ENCODE peak calls at places on chromosome 13, in five cellular contexts. V is IMR-90, O is mesendoderm, J is neuronal stem cell, C is mesenchymal stem cell. Z is an unnamed sample.

GRCh38 chr13:51907040-51907732 is 45.4 kb downstream of the CCDC70 start:
- DNase-seq in V (no peak), O (no peak), J (no peak), C (no peak), Z (no peak)

GRCh38 chr13:40776232-40776631 is 5.2 kb upstream of the MRPS31 start:
- DNase-seq in V (no peak), O (no peak), J (no peak), C (no peak), Z (no peak)

GRCh38 chr13:36355632-36356031 is 9.4 kb upstream of the SPART start:
- DNase-seq in V (no peak), O (no peak), J (no peak), C (no peak), Z (no peak)

GRCh38 chr13:102774596-102775375 is 1.2 kb upstream of the TEX30 start:
- DNase-seq in V (no peak), O (peak), J (no peak), C (no peak), Z (no peak)

GRCh38 chr13:71879129-71879535 is 12.1 kb upstream of the DACH1 start:
- DNase-seq in V (peak), O (peak), J (peak), C (peak), Z (peak)

GRCh38 chr13:71260246-71260645 is 606.8 kb downstream of the DACH1 start:
- DNase-seq in V (no peak), O (no peak), J (no peak), C (peak), Z (no peak)

GRCh38 chr13:64276232-64276631 is 2860.6 kb upstream of the PCDH20 start:
- DNase-seq in V (no peak), O (no peak), J (no peak), C (no peak), Z (no peak)

GRCh38 chr13:77213644-77214043 is 113.2 kb downstream of the MYCBP2 start:
- DNase-seq in V (peak), O (no peak), J (no peak), C (peak), Z (peak)

GRCh38 chr13:51066091-51066831 is 44.8 kb downstream of the C13orf42 start:
- DNase-seq in V (peak), O (no peak), J (no peak), C (peak), Z (no peak)

GRCh38 chr13:113090415-113090770 is 15.2 kb upstream of the F7 start:
- DNase-seq in V (no peak), O (peak), J (no peak), C (no peak), Z (no peak)
- H2BK5ac ChIP-seq in V (no peak), O (no peak), J (no peak), C (no peak), Z (no peak)

GRCh38 chr13:113049981-113050380 is 55.6 kb upstream of the F7 start:
- DNase-seq in V (no peak), O (no peak), J (no peak), C (no peak), Z (no peak)
- H2AK5ac ChIP-seq in V (no peak), O (no peak), J (no peak), C (no peak), Z (no peak)

GRCh38 chr13:19680751-19681150 is 47.3 kb downstream of the MPHOSPH8 start:
- DNase-seq in V (peak), O (no peak), J (no peak), C (peak), Z (no peak)
- H2BK5ac ChIP-seq in V (peak), O (no peak), J (no peak), C (no peak), Z (no peak)

DNA sequence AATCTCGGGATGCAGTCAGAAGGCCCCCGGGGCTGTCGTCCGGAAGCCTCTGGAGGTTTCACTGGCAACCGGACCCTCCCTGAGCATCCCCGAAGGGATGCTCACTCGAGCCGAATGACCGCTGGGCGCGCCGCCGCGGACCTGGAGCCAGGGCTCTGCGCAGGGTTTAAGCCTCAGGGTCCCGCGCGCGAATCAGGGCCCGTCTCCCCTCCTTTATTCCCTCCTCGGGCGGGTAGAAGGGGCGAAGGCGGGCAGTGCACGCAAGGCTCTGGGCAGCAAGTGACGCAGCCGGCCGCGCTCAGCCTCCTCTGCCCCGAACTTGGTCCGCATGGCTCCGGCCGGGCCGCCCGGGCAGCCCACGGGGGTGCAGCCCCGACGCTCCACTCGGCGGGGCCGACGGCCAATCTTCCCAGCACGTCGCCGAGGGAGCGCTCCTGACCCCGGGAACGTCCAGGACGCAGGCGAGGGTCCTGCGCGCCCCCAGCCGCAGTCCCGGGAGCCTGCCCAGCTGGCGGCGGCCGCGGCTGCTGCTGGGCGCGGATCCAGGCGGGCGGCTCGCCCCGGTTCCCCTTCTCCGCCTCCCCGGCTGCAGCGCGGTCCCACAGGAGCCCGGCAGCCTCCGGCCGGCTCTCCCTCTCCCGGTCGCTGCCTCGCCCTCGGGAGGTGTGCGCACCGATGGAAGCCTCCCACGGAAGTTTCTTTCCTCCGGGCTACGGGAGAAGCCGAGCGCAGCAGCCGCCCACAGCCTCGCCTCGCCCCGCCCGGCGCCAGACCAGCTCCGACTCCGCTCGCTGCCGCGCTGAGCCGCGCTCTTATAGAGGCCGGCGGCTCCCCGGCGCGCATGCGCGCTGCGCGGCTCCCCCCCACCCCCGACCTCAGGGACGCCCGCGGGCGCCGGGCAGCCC is at the start of gene SHISA2:
- DNase-seq in V (peak), O (peak), J (peak), C (peak), Z (no peak)
- H2AK5ac ChIP-seq in V (no peak), O (no peak), J (peak), C (peak), Z (no peak)

Z was measured in trophoblast cell.